ENCODE peak calls at places on chromosomes 1 and 21, in eight cellular contexts. T is lung; X is adrenal gland; M is GM23338; R is uterus; H is right cardiac atrium; N is CD8-positive, alpha-beta T cell; S is kidney. O is an unnamed sample.

GRCh38 chr1:232558974-232559373 is 71.0 kb downstream of the SIPA1L2 start:
- DNase-seq in T (no peak), X (no peak), M (peak; percentile 56), R (no peak), H (no peak), N (no peak), S (no peak), O (no peak)

GRCh38 chr1:7702365-7702764 is 68.7 kb upstream of the VAMP3 start:
- DNase-seq in T (no peak), X (no peak), M (peak; percentile 62), R (no peak), H (no peak), N (no peak), S (no peak), O (no peak)

GRCh38 chr21:39667353-39667891 is 54.7 kb downstream of the B3GALT5 start:
- DNase-seq in T (no peak), X (no peak), M (no peak), R (no peak), H (no peak), N (no peak), S (no peak), O (no peak)

GRCh38 chr21:16519656-16520055 is 789.9 kb downstream of the USP25 start:
- DNase-seq in T (no peak), X (no peak), M (no peak), R (no peak), H (no peak), N (no peak), S (no peak), O (no peak)

GRCh38 chr1:78619446-78619802 is 824 bp upstream of the IFI44L start:
- DNase-seq in T (no peak), X (no peak), M (no peak), R (no peak), H (no peak), N (no peak), S (no peak), O (no peak)

GRCh38 chr1:67433830-67434229 is 3.6 kb upstream of the SERBP1 start:
- DNase-seq in T (no peak), X (no peak), M (no peak), R (no peak), H (no peak), N (no peak), S (no peak), O (no peak)

GRCh38 chr1:220084460-220084859 is 5.1 kb downstream of the BPNT1 start:
- DNase-seq in T (no peak), X (no peak), M (no peak), R (no peak), H (no peak), N (no peak), S (no peak), O (no peak)

GRCh38 chr1:224786533-224787249 is 142.8 kb upstream of the DNAH14 start:
- DNase-seq in T (no peak), X (no peak), M (no peak), R (no peak), H (no peak), N (no peak), S (no peak), O (no peak)

GRCh38 chr1:933603-933940 is 9.8 kb downstream of the SAMD11 start:
- DNase-seq in T (no peak), X (no peak), M (no peak), R (no peak), H (no peak), N (no peak), S (no peak), O (no peak)

GRCh38 chr1:31413405-31414005 is 492 bp downstream of the SERINC2 start:
- DNase-seq in T (peak; percentile 80), X (peak; percentile 78), M (peak; percentile 43), R (peak; percentile 34), H (peak; percentile 91), N (peak; percentile 20), S (peak; percentile 93), O (peak; percentile 91)

GRCh38 chr1:158998781-158999161 is 10.9 kb upstream of the IFI16 start:
- DNase-seq in T (peak; percentile 32), X (peak; percentile 54), M (peak; percentile 77), R (peak; percentile 70), H (peak; percentile 87), N (peak; percentile 46), S (peak; percentile 82), O (peak; percentile 79)

GRCh38 chr1:77927414-77927813 is 39.0 kb downstream of the NEXN start:
- DNase-seq in T (no peak), X (no peak), M (no peak), R (no peak), H (no peak), N (no peak), S (no peak), O (no peak)

GRCh38 chr1:205458777-205459566 is 3.1 kb upstream of the BLACAT1 start:
- DNase-seq in T (no peak), X (peak; percentile 40), M (peak; percentile 85), R (no peak), H (no peak), N (peak; percentile 25), S (no peak), O (no peak)

GRCh38 chr1:157782946-157783345 is 6.0 kb upstream of the FCRL2 start:
- DNase-seq in T (no peak), X (no peak), M (no peak), R (no peak), H (no peak), N (no peak), S (no peak), O (no peak)
- H3K27ac ChIP-seq in T (no peak overlapping the region), X (no peak overlapping the region), M (no peak overlapping the region), R (no peak overlapping the region), H (no peak overlapping the region), N (no peak overlapping the region), S (no peak overlapping the region), O (no peak overlapping the region)

GRCh38 chr1:154990276-154990675 is 3.1 kb upstream of the LENEP start:
- DNase-seq in T (no peak), X (no peak), M (no peak), R (no peak), H (peak; percentile 33), N (no peak), S (peak; percentile 51), O (no peak)

GRCh38 chr1:154996966-154997701 is 3.7 kb downstream of the LENEP start:
- DNase-seq in T (no peak), X (no peak), M (no peak), R (no peak), H (peak; percentile 50), N (no peak), S (peak; percentile 28), O (no peak)

GRCh38 chr1:154994269-154994977 is 1.0 kb downstream of the LENEP start:
- DNase-seq in T (no peak), X (no peak), M (no peak), R (no peak), H (peak; percentile 13), N (no peak), S (peak; percentile 22), O (no peak)

GRCh38 chr1:154992721-154993571 is 440 bp upstream of the LENEP start:
- DNase-seq in T (no peak), X (no peak), M (peak; percentile 65), R (no peak), H (peak; percentile 19), N (no peak), S (peak; percentile 49), O (no peak)

GRCh38 chr1:154993572-154994268 is at the start of gene LENEP:
- DNase-seq in T (no peak), X (no peak), M (no peak), R (no peak), H (peak; percentile 42), N (no peak), S (peak; percentile 54), O (peak; percentile 40)
- H3K4me1 ChIP-seq in T (no peaks in the 10 kb centered on the region), X (peaks cover 4% of the 10 kb centered on the region), M (peaks cover 2% of the 10 kb centered on the region), R (peaks cover 2% of the 10 kb centered on the region), H (no peaks in the 10 kb centered on the region), N (peaks cover 8% of the 10 kb centered on the region), S (no peaks in the 10 kb centered on the region), O (no peaks in the 10 kb centered on the region)

GRCh38 chr1:106080608-106081325 is 975.7 kb upstream of the PRMT6 start:
- DNase-seq in T (no peak), X (no peak), M (peak; percentile 43), R (no peak), H (peak; percentile 36), N (no peak), S (peak; percentile 56), O (peak; percentile 69)
- H3K4me3 ChIP-seq in T (no peak overlapping the region), X (no peak overlapping the region), M (peak overlapping the region; percentile 37), R (no peak overlapping the region), H (no peak overlapping the region), N (no peak overlapping the region), S (no peak overlapping the region), O (no peak overlapping the region)

DNA sequence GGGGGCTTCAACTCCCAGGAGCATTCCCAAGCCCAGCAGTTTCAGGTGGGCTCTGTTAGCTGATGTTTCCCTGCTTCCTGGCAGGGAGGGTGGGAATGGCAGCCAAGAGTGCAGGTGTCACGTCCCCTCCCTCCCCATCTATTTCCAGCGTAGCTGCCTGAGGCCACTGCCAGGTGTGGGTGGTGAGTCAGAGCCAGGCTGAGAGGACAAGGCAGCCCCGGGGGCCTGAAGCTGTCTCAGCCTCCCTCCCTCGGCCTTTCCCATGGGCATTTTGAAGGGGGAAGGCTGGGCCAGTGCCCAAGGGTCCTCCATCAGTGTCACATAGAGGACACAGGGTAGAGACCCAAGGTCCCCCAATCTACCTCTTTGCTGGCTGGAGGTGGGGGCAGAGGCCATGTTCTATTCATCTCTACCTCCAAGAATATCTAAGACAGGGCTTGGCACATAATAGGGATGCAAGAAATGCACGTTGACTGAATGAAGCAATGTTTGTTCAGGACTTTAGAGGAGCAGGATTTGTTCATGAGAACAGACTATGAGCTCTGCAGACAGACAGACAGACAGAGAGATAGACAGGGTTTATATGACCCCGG is 34.4 kb upstream of the ID3 start:
- DNase-seq in T (no peak), X (no peak), M (no peak), R (no peak), H (no peak), N (no peak), S (peak; percentile 83), O (no peak)
- H3K27ac ChIP-seq in T (no peak overlapping the region), X (no peak overlapping the region), M (no peak overlapping the region), R (no peak overlapping the region), H (no peak overlapping the region), N (no peak overlapping the region), S (no peak overlapping the region), O (no peak overlapping the region)

DNA sequence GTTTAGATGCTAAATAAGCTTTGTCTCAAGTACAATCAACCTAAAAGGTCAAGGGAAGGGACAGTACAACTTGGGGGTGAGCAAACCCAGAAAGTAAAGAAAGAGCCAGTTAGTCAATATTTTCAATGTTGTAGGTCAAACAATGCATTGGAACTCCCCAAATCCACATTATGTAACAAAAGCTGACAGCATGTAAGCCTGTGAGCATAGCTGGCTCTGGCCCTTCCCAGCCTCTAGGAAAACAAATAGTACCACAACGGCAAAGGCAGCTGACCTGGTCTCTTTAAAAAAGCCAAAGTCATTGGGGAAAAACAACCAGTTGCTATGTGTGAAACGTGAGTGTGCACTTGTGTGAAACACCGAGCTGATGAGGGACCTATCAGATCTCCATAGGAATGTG is 3.4 kb downstream of the CBR1 start:
- DNase-seq in T (no peak), X (no peak), M (no peak), R (no peak), H (no peak), N (no peak), S (no peak), O (no peak)
- H3K4me1 ChIP-seq in T (no peaks in the 10 kb centered on the region), X (peaks cover 32% of the 10 kb centered on the region), M (peaks cover 51% of the 10 kb centered on the region), R (peaks cover 3% of the 10 kb centered on the region), H (peaks cover 9% of the 10 kb centered on the region), N (peaks cover 28% of the 10 kb centered on the region), S (peaks cover 13% of the 10 kb centered on the region), O (no peaks in the 10 kb centered on the region)

O was measured in aorta.